ENCODE peak calls at places on chromosomes 12 and 14, in five cellular contexts. S is cardiac fibroblast; Y is HL-60; R is effector memory CD8-positive, alpha-beta T cell; F is testis. B is an unnamed sample.
A peak's percentile ranks its signal among the peaks of the same experiment; 100 is the strongest.

GRCh38 chr12:749871-750270 is 2.5 kb upstream of the WNK1 start:
- DNase-seq in S (no peak), Y (no peak), R (no peak), F (no peak), B (no peak)

GRCh38 chr12:8033153-8034044 is 883 bp downstream of the FOXJ2 start:
- DNase-seq in S (peak; percentile 37), Y (no peak), R (peak; percentile 22), F (peak; percentile 91), B (no peak)

GRCh38 chr14:75979071-75979571 is 2.7 kb downstream of the TGFB3 start:
- DNase-seq in S (peak; percentile 57), Y (peak; percentile 2), R (no peak), F (peak; percentile 46), B (peak; percentile 59)

GRCh38 chr12:83826112-83826511 is 1086.5 kb downstream of the SLC6A15 start:
- DNase-seq in S (peak; percentile 23), Y (peak; percentile 36), R (no peak), F (peak; percentile 58), B (no peak)

GRCh38 chr14:70045715-70046535 is 142.8 kb downstream of the SLC8A3 start:
- DNase-seq in S (peak; percentile 67), Y (peak; percentile 19), R (no peak), F (peak; percentile 80), B (peak; percentile 60)

GRCh38 chr14:33908540-33909223 is 42.2 kb downstream of the EGLN3 start:
- DNase-seq in S (no peak), Y (no peak), R (no peak), F (no peak), B (no peak)

GRCh38 chr12:26658991-26659390 is 174.0 kb downstream of the ITPR2 start:
- DNase-seq in S (peak; percentile 85), Y (no peak), R (no peak), F (no peak), B (no peak)

GRCh38 chr12:27331299-27331926 is 1.2 kb upstream of the BMAL2 start:
- DNase-seq in S (peak; percentile 98), Y (no peak), R (no peak), F (no peak), B (no peak)

GRCh38 chr12:102961488-102961801 is 4.0 kb downstream of the ASCL1 start:
- DNase-seq in S (no peak), Y (no peak), R (no peak), F (no peak), B (no peak)

GRCh38 chr12:62919827-62920226 is 15.1 kb downstream of the PPM1H start:
- DNase-seq in S (peak; percentile 84), Y (no peak), R (no peak), F (peak; percentile 28), B (peak; percentile 86)

GRCh38 chr12:75964150-75964549 is 67.4 kb downstream of the PHLDA1 start:
- DNase-seq in S (no peak), Y (peak; percentile 95), R (no peak), F (peak; percentile 23), B (no peak)

GRCh38 chr12:32949815-32950214 is 53.2 kb upstream of the PKP2 start:
- DNase-seq in S (no peak), Y (no peak), R (no peak), F (no peak), B (no peak)

GRCh38 chr12:131911851-131912525 is 17.1 kb upstream of the PUS1 start:
- DNase-seq in S (no peak), Y (no peak), R (no peak), F (no peak), B (no peak)

GRCh38 chr12:106736051-106736957 is 38.2 kb upstream of the RIC8B start:
- DNase-seq in S (peak; percentile 7), Y (peak; percentile 22), R (no peak), F (no peak), B (no peak)

GRCh38 chr12:116863275-116863767 is 17.9 kb downstream of the HRK start:
- DNase-seq in S (peak; percentile 61), Y (no peak), R (no peak), F (peak; percentile 42), B (no peak)

GRCh38 chr12:752673-753400 is 458 bp downstream of the WNK1 start:
- DNase-seq in S (peak; percentile 40), Y (peak; percentile 7), R (peak; percentile 42), F (peak; percentile 45), B (no peak)

GRCh38 chr12:99752740-99753139 is 105.2 kb downstream of the GARIN6 start:
- DNase-seq in S (peak; percentile 4), Y (no peak), R (no peak), F (no peak), B (no peak)

GRCh38 chr12:90211017-90211416 is 502.4 kb upstream of the ATP2B1 start:
- DNase-seq in S (peak; percentile 84), Y (no peak), R (no peak), F (no peak), B (no peak)

GRCh38 chr12:122867701-122868461 is 28.0 kb downstream of the VPS37B start:
- DNase-seq in S (no peak), Y (no peak), R (no peak), F (peak; percentile 88), B (no peak)

GRCh38 chr14:53054457-53054856 is 98.7 kb downstream of the DDHD1 start:
- DNase-seq in S (peak; percentile 92), Y (no peak), R (no peak), F (no peak), B (no peak)

GRCh38 chr12:65318186-65318685 is 39.8 kb downstream of the MSRB3 start:
- DNase-seq in S (no peak), Y (no peak), R (no peak), F (no peak), B (no peak)

GRCh38 chr14:103558071-103558882 is 4.2 kb downstream of the BAG5 start:
- DNase-seq in S (peak; percentile 81), Y (no peak), R (no peak), F (no peak), B (no peak)

GRCh38 chr12:14611640-14612203 is 44.0 kb upstream of the PLBD1 start:
- DNase-seq in S (no peak), Y (no peak), R (no peak), F (no peak), B (no peak)

GRCh38 chr14:96055065-96055752 is 16.0 kb downstream of the C14orf132 start:
- DNase-seq in S (peak; percentile 57), Y (no peak), R (no peak), F (no peak), B (no peak)

GRCh38 chr12:8609061-8609570 is 3.5 kb downstream of the AICDA start:
- DNase-seq in S (peak; percentile 72), Y (peak; percentile 10), R (no peak), F (peak; percentile 22), B (peak; percentile 4)

GRCh38 chr12:14225064-14225463 is 140.4 kb upstream of the ATF7IP start:
- DNase-seq in S (no peak), Y (no peak), R (no peak), F (no peak), B (no peak)

GRCh38 chr12:109758406-109759075 is 44.9 kb downstream of the FAM222A start:
- DNase-seq in S (no peak), Y (no peak), R (no peak), F (no peak), B (no peak)

GRCh38 chr12:85641796-85642195 is 194.4 kb downstream of the RASSF9 start:
- DNase-seq in S (peak; percentile 12), Y (no peak), R (no peak), F (no peak), B (no peak)

GRCh38 chr14:33534636-33535035 is 416.2 kb downstream of the EGLN3 start:
- DNase-seq in S (peak; percentile 18), Y (no peak), R (no peak), F (no peak), B (no peak)

GRCh38 chr12:131473721-131474709 is 236.9 kb upstream of the SFSWAP start:
- DNase-seq in S (no peak), Y (no peak), R (no peak), F (no peak), B (no peak)

GRCh38 chr14:104264495-104265265 is 126.3 kb downstream of the KIF26A start:
- DNase-seq in S (no peak), Y (no peak), R (no peak), F (peak; percentile 10), B (no peak)

GRCh38 chr14:105290598-105291356 is 10.0 kb downstream of the BRF1 start:
- DNase-seq in S (no peak), Y (peak; percentile 77), R (peak; percentile 22), F (no peak), B (no peak)

GRCh38 chr14:58171090-58171489 is 19.1 kb upstream of the ARMH4 start:
- DNase-seq in S (peak; percentile 86), Y (peak; percentile 67), R (peak; percentile 10), F (peak; percentile 95), B (peak; percentile 87)

GRCh38 chr14:92651106-92651792 is 97.2 kb downstream of the LGMN start:
- DNase-seq in S (no peak), Y (peak; percentile 90), R (peak; percentile 78), F (peak; percentile 51), B (no peak)

GRCh38 chr12:2582631-2583616 is 211.8 kb upstream of the FKBP4 start:
- DNase-seq in S (peak; percentile 47), Y (peak; percentile 63), R (peak; percentile 14), F (peak; percentile 79), B (peak; percentile 56)

GRCh38 chr12:40752011-40752410 is 59.8 kb downstream of the CNTN1 start:
- DNase-seq in S (no peak), Y (no peak), R (no peak), F (no peak), B (no peak)

GRCh38 chr14:99769799-99770198 is 23.4 kb upstream of the EML1 start:
- DNase-seq in S (no peak), Y (no peak), R (no peak), F (no peak), B (no peak)

GRCh38 chr12:28574746-28575592 is 384.7 kb downstream of the CCDC91 start:
- DNase-seq in S (no peak), Y (no peak), R (no peak), F (no peak), B (no peak)

GRCh38 chr12:28294300-28294699 is 104.0 kb downstream of the CCDC91 start:
- DNase-seq in S (no peak), Y (peak; percentile 78), R (no peak), F (no peak), B (no peak)

GRCh38 chr14:97306785-97307246 is 509.6 kb downstream of the VRK1 start:
- DNase-seq in S (no peak), Y (no peak), R (no peak), F (no peak), B (no peak)